ENCODE peak calls at places on chromosomes 13 and 19, in four cellular contexts. One of them, this sample, is unnamed.
A peak's percentile ranks its signal among the peaks of the same experiment; 100 is the strongest.

GRCh38 chr19:9431475-9431874 is 3.9 kb downstream of the ZNF266 start:
- DNase-seq in ascending aorta: no peak
- DNase-seq in CD8-positive, alpha-beta memory T cell: peak; percentile 35
- DNase-seq in OCI-LY7: peak; percentile 33
- DNase-seq in this sample: peak; percentile 50

GRCh38 chr19:1266116-1266817 is 2.9 kb upstream of the CIRBP start:
- DNase-seq in ascending aorta: peak; percentile 91
- DNase-seq in CD8-positive, alpha-beta memory T cell: peak; percentile 82
- DNase-seq in OCI-LY7: peak; percentile 93
- DNase-seq in this sample: peak; percentile 66

GRCh38 chr13:109871018-109871370 is 84.6 kb upstream of the IRS2 start:
- DNase-seq in ascending aorta: no peak
- DNase-seq in CD8-positive, alpha-beta memory T cell: no peak
- DNase-seq in OCI-LY7: no peak
- DNase-seq in this sample: peak; percentile 23

GRCh38 chr13:26679411-26679810 is 81.2 kb downstream of the GPR12 start:
- DNase-seq in ascending aorta: no peak
- DNase-seq in CD8-positive, alpha-beta memory T cell: no peak
- DNase-seq in OCI-LY7: no peak
- DNase-seq in this sample: peak; percentile 24

GRCh38 chr13:99028890-99029289 is 51.0 kb upstream of the DOCK9 start:
- DNase-seq in ascending aorta: no peak
- DNase-seq in CD8-positive, alpha-beta memory T cell: peak; percentile 26
- DNase-seq in OCI-LY7: peak; percentile 45
- DNase-seq in this sample: no peak

GRCh38 chr19:45138303-45138751 is 22.5 kb downstream of the NKPD1 start:
- DNase-seq in ascending aorta: no peak
- DNase-seq in CD8-positive, alpha-beta memory T cell: no peak
- DNase-seq in OCI-LY7: peak; percentile 78
- DNase-seq in this sample: no peak

GRCh38 chr19:13615890-13616289 is 109.6 kb upstream of the CACNA1A start:
- DNase-seq in ascending aorta: no peak
- DNase-seq in CD8-positive, alpha-beta memory T cell: no peak
- DNase-seq in OCI-LY7: no peak
- DNase-seq in this sample: peak; percentile 3

GRCh38 chr13:101773062-101773461 is 320.6 kb downstream of the ITGBL1 start:
- DNase-seq in ascending aorta: no peak
- DNase-seq in CD8-positive, alpha-beta memory T cell: no peak
- DNase-seq in OCI-LY7: no peak
- DNase-seq in this sample: no peak

GRCh38 chr13:23504188-23504587 is 66.0 kb upstream of the TNFRSF19 start:
- DNase-seq in ascending aorta: no peak
- DNase-seq in CD8-positive, alpha-beta memory T cell: no peak
- DNase-seq in OCI-LY7: no peak
- DNase-seq in this sample: peak; percentile 19

GRCh38 chr19:33767898-33768413 is 28.7 kb upstream of the KCTD15 start:
- DNase-seq in ascending aorta: no peak
- DNase-seq in CD8-positive, alpha-beta memory T cell: no peak
- DNase-seq in OCI-LY7: peak; percentile 34
- DNase-seq in this sample: no peak

GRCh38 chr19:27762933-27763332 is 1450.0 kb downstream of the UQCRFS1 start:
- DNase-seq in ascending aorta: peak; percentile 31
- DNase-seq in CD8-positive, alpha-beta memory T cell: no peak
- DNase-seq in OCI-LY7: no peak
- DNase-seq in this sample: no peak

GRCh38 chr19:2064788-2065524 is 13.9 kb upstream of the MKNK2 start:
- DNase-seq in ascending aorta: no peak
- DNase-seq in CD8-positive, alpha-beta memory T cell: no peak
- DNase-seq in OCI-LY7: no peak
- DNase-seq in this sample: no peak

GRCh38 chr19:51407631-51408131 is 9.8 kb downstream of the SIGLEC10 start:
- DNase-seq in ascending aorta: no peak
- DNase-seq in CD8-positive, alpha-beta memory T cell: no peak
- DNase-seq in OCI-LY7: peak; percentile 72
- DNase-seq in this sample: peak; percentile 23

GRCh38 chr13:52998290-52998876 is 30.2 kb upstream of the OLFM4 start:
- DNase-seq in ascending aorta: no peak
- DNase-seq in CD8-positive, alpha-beta memory T cell: no peak
- DNase-seq in OCI-LY7: no peak
- DNase-seq in this sample: no peak

GRCh38 chr13:26037302-26037701 is 14.5 kb downstream of the SHISA2 start:
- DNase-seq in ascending aorta: no peak
- DNase-seq in CD8-positive, alpha-beta memory T cell: no peak
- DNase-seq in OCI-LY7: peak; percentile 37
- DNase-seq in this sample: no peak

GRCh38 chr13:51221674-51222509 is at the start of gene FAM124A:
- DNase-seq in ascending aorta: peak; percentile 67
- DNase-seq in CD8-positive, alpha-beta memory T cell: no peak
- DNase-seq in OCI-LY7: peak; percentile 43
- DNase-seq in this sample: no peak

GRCh38 chr19:662207-662961 is 630 bp downstream of the RNF126 start:
- DNase-seq in ascending aorta: no peak
- DNase-seq in CD8-positive, alpha-beta memory T cell: peak; percentile 63
- DNase-seq in OCI-LY7: peak; percentile 82
- DNase-seq in this sample: no peak

GRCh38 chr19:12985049-12985776 is 10.1 kb upstream of the NFIX start:
- DNase-seq in ascending aorta: no peak
- DNase-seq in CD8-positive, alpha-beta memory T cell: peak; percentile 26
- DNase-seq in OCI-LY7: no peak
- DNase-seq in this sample: peak; percentile 73

GRCh38 chr13:63433546-63434150 is 2018.0 kb upstream of the PCDH20 start:
- DNase-seq in ascending aorta: no peak
- DNase-seq in CD8-positive, alpha-beta memory T cell: no peak
- DNase-seq in OCI-LY7: no peak
- DNase-seq in this sample: peak; percentile 36

GRCh38 chr13:102028846-102029245 is 373.0 kb downstream of the FGF14 start:
- DNase-seq in ascending aorta: no peak
- DNase-seq in CD8-positive, alpha-beta memory T cell: no peak
- DNase-seq in OCI-LY7: no peak
- DNase-seq in this sample: no peak

GRCh38 chr19:29013988-29014387 is 199.0 kb downstream of the UQCRFS1 start:
- DNase-seq in ascending aorta: no peak
- DNase-seq in CD8-positive, alpha-beta memory T cell: no peak
- DNase-seq in OCI-LY7: no peak
- DNase-seq in this sample: no peak

GRCh38 chr19:51325161-51325979 is 13.9 kb downstream of the IGLON5 start:
- DNase-seq in ascending aorta: no peak
- DNase-seq in CD8-positive, alpha-beta memory T cell: no peak
- DNase-seq in OCI-LY7: no peak
- DNase-seq in this sample: no peak

GRCh38 chr13:108326318-108326717 is 56.8 kb downstream of the TNFSF13B start:
- DNase-seq in ascending aorta: no peak
- DNase-seq in CD8-positive, alpha-beta memory T cell: no peak
- DNase-seq in OCI-LY7: peak; percentile 66
- DNase-seq in this sample: no peak

GRCh38 chr13:48201044-48201443 is 32.0 kb upstream of the ITM2B start:
- DNase-seq in ascending aorta: no peak
- DNase-seq in CD8-positive, alpha-beta memory T cell: no peak
- DNase-seq in OCI-LY7: no peak
- DNase-seq in this sample: no peak

GRCh38 chr13:44865722-44866484 is 123.4 kb downstream of the NUFIP1 start:
- DNase-seq in ascending aorta: no peak
- DNase-seq in CD8-positive, alpha-beta memory T cell: no peak
- DNase-seq in OCI-LY7: no peak
- DNase-seq in this sample: no peak

GRCh38 chr19:3699071-3699740 is 1.1 kb downstream of the PIP5K1C start:
- DNase-seq in ascending aorta: peak; percentile 79
- DNase-seq in CD8-positive, alpha-beta memory T cell: no peak
- DNase-seq in OCI-LY7: peak; percentile 39
- DNase-seq in this sample: no peak

GRCh38 chr19:1244693-1245451 is 3.3 kb downstream of the ATP5F1D start:
- DNase-seq in ascending aorta: no peak
- DNase-seq in CD8-positive, alpha-beta memory T cell: no peak
- DNase-seq in OCI-LY7: no peak
- DNase-seq in this sample: no peak

GRCh38 chr13:89577301-89577700 is 1770.2 kb upstream of the MIR17HG start:
- DNase-seq in ascending aorta: no peak
- DNase-seq in CD8-positive, alpha-beta memory T cell: no peak
- DNase-seq in OCI-LY7: no peak
- DNase-seq in this sample: no peak

GRCh38 chr13:65724261-65724660 is 1505.9 kb downstream of the PCDH9 start:
- DNase-seq in ascending aorta: no peak
- DNase-seq in CD8-positive, alpha-beta memory T cell: no peak
- DNase-seq in OCI-LY7: no peak
- DNase-seq in this sample: peak; percentile 71

GRCh38 chr13:101718496-101718895 is 266.0 kb downstream of the ITGBL1 start:
- DNase-seq in ascending aorta: no peak
- DNase-seq in CD8-positive, alpha-beta memory T cell: no peak
- DNase-seq in OCI-LY7: no peak
- DNase-seq in this sample: no peak

GRCh38 chr19:7902796-7903243 is 857 bp upstream of the MAP2K7 start:
- DNase-seq in ascending aorta: no peak
- DNase-seq in CD8-positive, alpha-beta memory T cell: no peak
- DNase-seq in OCI-LY7: no peak
- DNase-seq in this sample: no peak

GRCh38 chr19:17648786-17649185 is 39.4 kb downstream of the UNC13A start:
- DNase-seq in ascending aorta: no peak
- DNase-seq in CD8-positive, alpha-beta memory T cell: no peak
- DNase-seq in OCI-LY7: no peak
- DNase-seq in this sample: no peak
- H3K36me3 ChIP-seq in ascending aorta: no peaks in the 10 kb centered on the region
- H3K36me3 ChIP-seq in CD8-positive, alpha-beta memory T cell: no peaks in the 10 kb centered on the region
- H3K36me3 ChIP-seq in OCI-LY7: no peaks in the 10 kb centered on the region
- H3K36me3 ChIP-seq in this sample: no peaks in the 10 kb centered on the region

GRCh38 chr13:39457274-39457673 is 145.7 kb downstream of the LHFPL6 start:
- DNase-seq in ascending aorta: no peak
- DNase-seq in CD8-positive, alpha-beta memory T cell: no peak
- DNase-seq in OCI-LY7: no peak
- DNase-seq in this sample: no peak
- H3K36me3 ChIP-seq in ascending aorta: no peaks in the 10 kb centered on the region
- H3K36me3 ChIP-seq in CD8-positive, alpha-beta memory T cell: no peaks in the 10 kb centered on the region
- H3K36me3 ChIP-seq in OCI-LY7: no peaks in the 10 kb centered on the region
- H3K36me3 ChIP-seq in this sample: no peaks in the 10 kb centered on the region

GRCh38 chr19:58047672-58048071 is 11.4 kb upstream of the ZNF135 start:
- DNase-seq in ascending aorta: no peak
- DNase-seq in CD8-positive, alpha-beta memory T cell: no peak
- DNase-seq in OCI-LY7: no peak
- DNase-seq in this sample: no peak

GRCh38 chr19:58044886-58045285 is 11.1 kb downstream of the ZSCAN1 start:
- DNase-seq in ascending aorta: no peak
- DNase-seq in CD8-positive, alpha-beta memory T cell: no peak
- DNase-seq in OCI-LY7: no peak
- DNase-seq in this sample: no peak

GRCh38 chr19:58044391-58044790 is 10.6 kb downstream of the ZSCAN1 start:
- DNase-seq in ascending aorta: no peak
- DNase-seq in CD8-positive, alpha-beta memory T cell: no peak
- DNase-seq in OCI-LY7: no peak
- DNase-seq in this sample: no peak

GRCh38 chr19:58045411-58046050 is 11.7 kb downstream of the ZSCAN1 start:
- DNase-seq in ascending aorta: no peak
- DNase-seq in CD8-positive, alpha-beta memory T cell: no peak
- DNase-seq in OCI-LY7: no peak
- DNase-seq in this sample: no peak

GRCh38 chr19:58046856-58047255 is 12.2 kb upstream of the ZNF135 start:
- DNase-seq in ascending aorta: no peak
- DNase-seq in CD8-positive, alpha-beta memory T cell: no peak
- DNase-seq in OCI-LY7: no peak
- DNase-seq in this sample: no peak
- H3K36me3 ChIP-seq in ascending aorta: no peaks in the 10 kb centered on the region
- H3K36me3 ChIP-seq in CD8-positive, alpha-beta memory T cell: no peaks in the 10 kb centered on the region
- H3K36me3 ChIP-seq in OCI-LY7: no peaks in the 10 kb centered on the region
- H3K36me3 ChIP-seq in this sample: no peaks in the 10 kb centered on the region

DNA sequence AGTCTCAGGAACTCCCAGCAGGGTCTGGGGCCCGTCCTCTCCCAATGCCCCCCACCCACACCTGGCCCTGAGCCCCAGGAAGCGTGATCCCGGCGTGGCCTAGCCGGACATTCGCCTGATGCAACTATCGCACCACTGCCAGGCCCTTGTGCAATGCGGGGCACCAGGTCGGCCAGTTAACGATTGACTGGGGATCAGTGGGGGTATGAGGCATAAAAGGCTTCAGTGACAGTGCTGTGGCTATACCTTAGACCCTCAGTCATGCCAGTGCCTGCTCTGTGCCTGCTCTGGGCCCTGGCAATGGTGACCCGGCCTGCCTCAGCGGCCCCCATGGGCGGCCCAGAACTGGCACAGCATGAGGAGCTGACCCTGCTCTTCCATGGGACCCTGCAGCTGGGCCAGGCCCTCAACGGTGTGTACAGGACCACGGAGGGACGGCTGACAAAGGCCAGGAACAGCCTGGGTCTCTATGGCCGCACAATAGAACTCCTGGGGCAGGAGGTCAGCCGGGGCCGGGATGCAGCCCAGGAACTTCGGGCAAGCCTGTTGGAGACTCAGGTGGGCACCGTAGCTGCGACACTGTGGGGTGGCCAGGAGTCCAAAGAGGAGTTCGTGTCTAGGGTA is at the start of gene ANGPTL8:
- DNase-seq in ascending aorta: no peak
- DNase-seq in CD8-positive, alpha-beta memory T cell: no peak
- DNase-seq in OCI-LY7: no peak
- DNase-seq in this sample: no peak
- H3K36me3 ChIP-seq in ascending aorta: peaks cover 16% of the 10 kb centered on the region
- H3K36me3 ChIP-seq in CD8-positive, alpha-beta memory T cell: no peaks in the 10 kb centered on the region
- H3K36me3 ChIP-seq in OCI-LY7: peaks cover 4% of the 10 kb centered on the region
- H3K36me3 ChIP-seq in this sample: peaks cover 4% of the 10 kb centered on the region

DNA sequence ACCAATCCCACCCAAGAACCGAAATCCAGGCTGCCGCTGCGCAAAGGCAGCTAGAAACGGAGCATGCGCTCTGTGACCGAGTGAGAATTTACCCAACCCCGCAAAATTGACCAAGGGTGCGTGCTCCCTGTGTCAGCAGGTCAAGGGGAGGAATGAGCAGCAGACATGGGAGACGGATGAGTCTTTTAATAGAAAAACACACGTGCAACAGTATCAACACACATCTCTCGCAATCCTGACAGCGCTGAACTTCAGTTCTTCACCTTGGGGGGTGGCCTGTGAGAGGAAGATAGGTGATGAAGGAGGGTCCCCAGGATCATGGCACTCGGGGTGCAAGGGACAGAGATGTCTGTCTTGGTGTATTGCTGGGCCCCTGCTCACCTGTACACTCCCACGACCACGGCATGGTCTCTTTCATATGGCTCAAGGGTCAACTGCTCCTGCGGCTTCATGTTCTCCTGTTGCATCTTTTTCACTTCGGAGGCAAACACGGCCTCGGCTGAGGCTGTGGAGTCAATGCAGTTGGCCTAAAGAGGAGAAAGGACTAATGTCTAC is 402 bp upstream of the DYRK1B start:
- DNase-seq in ascending aorta: no peak
- DNase-seq in CD8-positive, alpha-beta memory T cell: no peak
- DNase-seq in OCI-LY7: no peak
- DNase-seq in this sample: no peak
- H3K36me3 ChIP-seq in ascending aorta: peaks cover 42% of the 10 kb centered on the region
- H3K36me3 ChIP-seq in CD8-positive, alpha-beta memory T cell: peaks cover 43% of the 10 kb centered on the region
- H3K36me3 ChIP-seq in OCI-LY7: peaks cover 89% of the 10 kb centered on the region
- H3K36me3 ChIP-seq in this sample: peaks cover 53% of the 10 kb centered on the region